ENCODE peak calls at places on chromosome 6, in eight cellular contexts. X is ascending aorta; P is IMR-90; S is CD8-positive, alpha-beta T cell; L is stomach; M is heart right ventricle; C is Peyer's patch; B is prostate gland. J is an unnamed sample. For H3K4me1, the result is how much of the 10 kb centered on the place peaks cover.

GRCh38 chr6:170256641-170257040 is 34.2 kb downstream of the DLL1 start:
- DNase-seq in X (no peak), P (no peak), S (no peak), L (no peak), M (no peak), C (no peak), B (no peak), J (no peak)

GRCh38 chr6:1872649-1873131 is 263.0 kb downstream of the FOXC1 start:
- DNase-seq in X (no peak), P (peak), S (no peak), L (no peak), M (no peak), C (no peak), B (no peak), J (no peak)

GRCh38 chr6:139373154-139373927 is 1.1 kb downstream of the CITED2 start:
- DNase-seq in X (peak), P (peak), S (peak), L (peak), M (peak), C (peak), B (peak), J (peak)

GRCh38 chr6:169969372-169970099 is 218.1 kb downstream of the ERMARD start:
- DNase-seq in X (no peak), P (no peak), S (no peak), L (peak), M (no peak), C (no peak), B (no peak), J (no peak)

GRCh38 chr6:126060400-126060799 is 74.1 kb downstream of the TRMT11 start:
- DNase-seq in X (no peak), P (no peak), S (no peak), L (no peak), M (no peak), C (no peak), B (no peak), J (no peak)

GRCh38 chr6:54710430-54710829 is 136.1 kb upstream of the FAM83B start:
- DNase-seq in X (no peak), P (no peak), S (no peak), L (no peak), M (no peak), C (no peak), B (peak), J (no peak)

GRCh38 chr6:157145656-157146285 is 177.5 kb downstream of the TMEM242 start:
- DNase-seq in X (peak), P (peak), S (no peak), L (no peak), M (no peak), C (no peak), B (no peak), J (no peak)

GRCh38 chr6:52577022-52577777 is at the start of gene TRAM2:
- DNase-seq in X (peak), P (peak), S (peak), L (peak), M (peak), C (peak), B (peak), J (peak)

GRCh38 chr6:137872071-137872470 is 5.0 kb downstream of the TNFAIP3 start:
- DNase-seq in X (no peak), P (peak), S (no peak), L (no peak), M (no peak), C (no peak), B (no peak), J (no peak)
- H3K4me1 ChIP-seq in X (under half), P (under half), S (half or more), L (under half), M (under half), C (under half), B (under half), J (under half)

GRCh38 chr6:141199074-141199473 is 933.7 kb upstream of the GJE1 start:
- DNase-seq in X (no peak), P (peak), S (no peak), L (no peak), M (no peak), C (no peak), B (no peak), J (no peak)

GRCh38 chr6:141195251-141195832 is 937.4 kb upstream of the GJE1 start:
- DNase-seq in X (no peak), P (no peak), S (no peak), L (no peak), M (no peak), C (no peak), B (no peak), J (no peak)
- TF ChIP-seq CTCF in X (no peak), P (no peak), S (no peak), L (no peak), M (no peak), C (no peak), B (no peak), J (no peak)

GRCh38 chr6:109874086-109874485 is 104.0 kb upstream of the GPR6 start:
- DNase-seq in X (peak), P (no peak), S (no peak), L (no peak), M (no peak), C (no peak), B (no peak), J (no peak)
- H3K27ac ChIP-seq in X (no peak), P (no peak), S (no peak), L (no peak), M (no peak), C (no peak), B (no peak), J (no peak)

GRCh38 chr6:33695451-33695855 is 16.0 kb downstream of the UQCC2 start:
- DNase-seq in X (no peak), P (no peak), S (no peak), L (no peak), M (no peak), C (no peak), B (no peak), J (no peak)
- H3K4me1 ChIP-seq in X (under half), P (under half), S (half or more), L (half or more), M (half or more), C (under half), B (under half), J (half or more)

DNA sequence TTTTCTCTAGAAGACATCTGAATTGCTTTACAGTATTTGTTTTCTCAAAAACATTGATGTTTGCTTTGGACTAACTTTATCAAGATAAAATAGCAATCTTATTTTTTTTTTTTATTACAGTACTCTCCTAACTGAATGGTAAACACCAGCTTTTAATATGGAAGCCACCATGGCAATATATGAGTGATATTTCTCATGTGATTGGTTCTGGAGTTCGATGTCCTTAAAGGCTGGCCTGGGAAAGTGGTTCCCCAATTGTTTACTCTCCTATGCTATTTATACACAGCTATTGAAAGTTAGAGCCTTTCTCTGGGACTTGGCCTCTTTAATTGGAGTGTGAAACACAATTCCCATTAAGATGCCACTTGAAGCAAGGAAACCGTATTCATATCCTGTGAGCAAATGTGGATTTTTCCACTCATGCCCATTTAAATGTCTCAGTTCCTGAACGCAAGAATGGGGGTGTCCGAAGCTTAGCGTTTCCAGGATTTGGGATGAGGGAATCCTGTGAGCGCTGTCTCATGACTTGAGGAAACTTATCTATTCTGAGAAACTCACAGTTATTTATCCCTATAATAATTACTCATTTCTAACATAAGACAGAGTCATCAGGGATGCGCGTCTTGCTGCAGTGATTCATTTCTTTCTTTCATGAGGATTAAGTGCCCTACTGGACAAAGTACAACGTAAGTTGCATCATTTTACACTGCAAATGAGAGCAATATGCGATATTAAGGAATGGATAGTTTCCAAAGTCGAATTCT is 143.2 kb upstream of the PREP start:
- DNase-seq in X (no peak), P (peak), S (no peak), L (no peak), M (no peak), C (no peak), B (no peak), J (no peak)
- TF ChIP-seq CTCF in X (no peak), P (no peak), S (no peak), L (no peak), M (no peak), C (no peak), B (no peak), J (no peak)

DNA sequence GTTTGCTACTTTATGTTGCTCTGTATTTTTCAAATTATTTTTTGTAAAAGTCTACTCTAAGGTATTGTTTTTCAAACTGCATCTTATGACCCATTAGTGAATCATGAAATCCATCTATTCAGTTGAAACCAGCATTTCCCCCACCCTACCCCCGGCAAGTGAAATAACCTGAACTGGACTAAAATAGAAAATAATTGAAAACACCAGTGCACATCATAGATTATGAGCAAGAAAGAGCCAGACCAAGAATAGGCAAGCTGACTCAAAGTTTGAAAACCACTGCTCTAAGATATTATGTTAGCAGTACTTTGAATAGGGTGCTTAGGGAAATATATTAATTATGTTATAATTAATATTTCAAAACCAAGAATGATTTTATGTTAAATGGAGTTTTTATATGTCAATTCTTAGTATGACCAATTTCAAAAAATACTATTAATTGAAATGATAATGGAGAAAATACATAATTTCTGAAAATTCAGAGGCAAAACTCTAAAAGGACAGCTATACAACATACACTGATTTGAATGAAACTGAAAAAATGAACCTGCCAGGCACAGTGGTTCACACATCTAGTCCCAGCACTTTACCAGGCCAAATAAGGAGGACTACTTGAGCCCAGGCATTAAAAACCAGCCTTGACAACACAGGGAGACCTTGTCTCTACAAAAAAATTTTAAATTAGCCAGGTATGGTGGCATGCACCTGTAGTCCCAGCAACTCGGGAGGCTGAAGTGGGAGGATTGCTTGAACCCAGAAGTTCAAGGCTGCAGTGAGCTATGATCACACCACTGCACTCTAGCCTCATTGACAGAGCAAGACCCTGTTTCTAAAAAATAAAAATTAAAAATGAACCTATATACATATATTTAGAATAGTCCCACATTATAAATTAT is 112.0 kb downstream of the CDK19 start:
- DNase-seq in X (no peak), P (peak), S (no peak), L (no peak), M (no peak), C (no peak), B (no peak), J (no peak)
- H3K27ac ChIP-seq in X (no peak), P (no peak), S (no peak), L (no peak), M (no peak), C (no peak), B (no peak), J (no peak)

GRCh38 chr6:35090734-35091133 is 50.4 kb downstream of the TCP11 start:
- DNase-seq in X (peak), P (no peak), S (no peak), L (peak), M (no peak), C (no peak), B (no peak), J (no peak)
- H3K4me1 ChIP-seq in X (half or more), P (under half), S (under half), L (under half), M (under half), C (under half), B (under half), J (half or more)

GRCh38 chr6:143962644-143962929 is 45.5 kb downstream of the PLAGL1 start:
- DNase-seq in X (no peak), P (peak), S (no peak), L (no peak), M (no peak), C (no peak), B (no peak), J (no peak)
- TF ChIP-seq CTCF in X (no peak), P (peak), S (no peak), L (no peak), M (peak), C (no peak), B (peak), J (peak)

GRCh38 chr6:129684323-129684884 is 25.6 kb downstream of the ARHGAP18 start:
- DNase-seq in X (no peak), P (no peak), S (no peak), L (no peak), M (no peak), C (no peak), B (no peak), J (no peak)
- H3K27ac ChIP-seq in X (peak), P (peak), S (no peak), L (peak), M (peak), C (peak), B (no peak), J (peak)